ENCODE peak calls at places on chromosomes 11 and 22, in six cellular contexts. O, G, F, L, E and R are unnamed samples.

GRCh38 chr11:130278745-130279144 is 36.0 kb downstream of the ZBTB44 start:
- DNase-seq in O (no peak), G (no peak), F (no peak), L (no peak), E (no peak), R (no peak)

GRCh38 chr11:126834149-126834548 is 166.4 kb downstream of the KIRREL3 start:
- DNase-seq in O (no peak), G (no peak), F (no peak), L (no peak), E (no peak), R (peak; percentile 24)

GRCh38 chr22:18056161-18056666 is 21.6 kb upstream of the PEX26 start:
- DNase-seq in O (no peak), G (peak; percentile 44), F (no peak), L (peak; percentile 57), E (peak; percentile 31), R (peak; percentile 53)

GRCh38 chr11:18280438-18281046 is 14.5 kb downstream of the SAA1 start:
- DNase-seq in O (no peak), G (no peak), F (no peak), L (no peak), E (no peak), R (no peak)

GRCh38 chr11:78419327-78419726 is 1.7 kb upstream of the GAB2 start:
- DNase-seq in O (no peak), G (peak; percentile 21), F (peak; percentile 40), L (peak; percentile 48), E (no peak), R (peak; percentile 80)

GRCh38 chr11:57049749-57050148 is 61.0 kb downstream of the OR5AK2 start:
- DNase-seq in O (no peak), G (no peak), F (no peak), L (no peak), E (no peak), R (no peak)

GRCh38 chr11:57425565-57426438 is 1.1 kb downstream of the SLC43A3 start:
- DNase-seq in O (no peak), G (peak; percentile 72), F (peak; percentile 30), L (peak; percentile 51), E (no peak), R (no peak)

GRCh38 chr11:112513936-112514716 is 253.5 kb upstream of the PLET1 start:
- DNase-seq in O (no peak), G (no peak), F (no peak), L (no peak), E (no peak), R (no peak)

GRCh38 chr11:69654001-69654659 is 13.2 kb downstream of the CCND1 start:
- DNase-seq in O (no peak), G (no peak), F (no peak), L (no peak), E (no peak), R (no peak)

GRCh38 chr11:61833478-61833877 is 5.4 kb downstream of the FADS2 start:
- DNase-seq in O (no peak), G (peak; percentile 42), F (no peak), L (no peak), E (no peak), R (no peak)

GRCh38 chr11:46391186-46391577 is 394 bp downstream of the CHRM4 start:
- DNase-seq in O (no peak), G (no peak), F (no peak), L (no peak), E (peak; percentile 38), R (peak; percentile 39)

GRCh38 chr11:10181811-10182210 is 112.2 kb downstream of the SBF2 start:
- DNase-seq in O (no peak), G (peak; percentile 9), F (no peak), L (no peak), E (no peak), R (no peak)

GRCh38 chr11:66233301-66233700 is 35.1 kb upstream of the RAB1B start:
- DNase-seq in O (no peak), G (no peak), F (no peak), L (no peak), E (no peak), R (no peak)

GRCh38 chr11:124919836-124920755 is 1.0 kb downstream of the HEPN1 start:
- DNase-seq in O (no peak), G (no peak), F (no peak), L (no peak), E (no peak), R (no peak)

GRCh38 chr11:127651888-127652221 is 651.3 kb upstream of the KIRREL3 start:
- DNase-seq in O (no peak), G (no peak), F (no peak), L (no peak), E (no peak), R (no peak)

GRCh38 chr11:20310137-20310536 is 53.4 kb upstream of the HTATIP2 start:
- DNase-seq in O (no peak), G (no peak), F (no peak), L (no peak), E (no peak), R (no peak)

GRCh38 chr22:30325065-30325720 is 1.5 kb downstream of the TBC1D10A start:
- DNase-seq in O (no peak), G (no peak), F (no peak), L (peak; percentile 73), E (peak; percentile 41), R (peak; percentile 79)

GRCh38 chr11:96864998-96865397 is 475.2 kb downstream of the JRKL start:
- DNase-seq in O (no peak), G (no peak), F (no peak), L (no peak), E (no peak), R (no peak)

GRCh38 chr22:26610983-26611382 is 6.8 kb downstream of the CRYBB1 start:
- DNase-seq in O (no peak), G (peak; percentile 22), F (no peak), L (no peak), E (peak; percentile 35), R (peak; percentile 32)

DNA sequence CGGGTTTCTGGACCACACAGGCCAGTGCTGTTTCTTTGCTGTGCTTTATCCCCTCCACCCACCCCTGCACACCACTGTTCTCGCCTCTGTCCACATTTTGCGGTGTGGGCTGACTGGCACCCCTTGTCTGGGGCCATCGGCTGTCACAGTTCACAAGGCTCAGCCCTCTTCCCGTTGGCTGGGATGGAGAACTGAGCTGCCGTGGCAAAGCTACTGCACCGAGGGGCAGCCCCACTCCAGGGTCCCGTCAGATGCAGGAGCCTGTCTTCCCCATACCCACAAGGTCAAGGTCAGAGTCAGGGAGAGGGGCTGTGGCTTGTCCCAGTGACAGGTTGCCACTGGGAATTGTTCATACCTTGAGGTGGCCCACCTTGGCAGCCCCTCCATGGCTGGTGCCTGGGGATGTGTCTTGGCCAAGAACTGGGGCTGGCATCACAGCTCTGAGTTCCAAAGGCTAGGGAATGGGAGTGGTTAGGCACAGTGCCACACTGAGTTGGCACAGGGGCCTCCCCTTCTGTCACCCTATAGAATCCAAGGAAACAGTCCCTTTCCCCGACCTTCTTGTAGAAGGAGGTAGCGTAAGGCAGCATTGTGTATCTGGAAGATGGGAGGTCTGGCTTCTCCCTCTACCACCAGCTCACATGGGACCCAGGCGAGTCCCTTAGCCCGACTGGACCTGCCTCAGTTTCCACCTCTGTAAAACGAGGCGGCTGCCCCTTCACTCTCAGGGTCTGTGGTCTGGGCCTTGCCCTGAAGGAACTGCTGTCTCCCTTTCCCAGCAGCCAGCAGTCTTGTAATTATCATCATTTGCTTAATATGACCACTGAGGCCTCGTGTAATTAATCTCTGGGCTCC is 3.4 kb downstream of the GRK2 start:
- DNase-seq in O (no peak), G (no peak), F (no peak), L (peak; percentile 73), E (no peak), R (no peak)
- TF ChIP-seq POLR2A in O (no peak), G (no peak), F (no peak), L (no peak), E (no peak), R (no peak)

GRCh38 chr22:20243545-20244249 is 24.4 kb downstream of the RTN4R start:
- DNase-seq in O (peak; percentile 66), G (no peak), F (no peak), L (peak; percentile 49), E (peak; percentile 89), R (peak; percentile 96)
- TF ChIP-seq POLR2A in O (no peak), G (no peak), F (no peak), L (no peak), E (no peak), R (peak; percentile 39)

DNA sequence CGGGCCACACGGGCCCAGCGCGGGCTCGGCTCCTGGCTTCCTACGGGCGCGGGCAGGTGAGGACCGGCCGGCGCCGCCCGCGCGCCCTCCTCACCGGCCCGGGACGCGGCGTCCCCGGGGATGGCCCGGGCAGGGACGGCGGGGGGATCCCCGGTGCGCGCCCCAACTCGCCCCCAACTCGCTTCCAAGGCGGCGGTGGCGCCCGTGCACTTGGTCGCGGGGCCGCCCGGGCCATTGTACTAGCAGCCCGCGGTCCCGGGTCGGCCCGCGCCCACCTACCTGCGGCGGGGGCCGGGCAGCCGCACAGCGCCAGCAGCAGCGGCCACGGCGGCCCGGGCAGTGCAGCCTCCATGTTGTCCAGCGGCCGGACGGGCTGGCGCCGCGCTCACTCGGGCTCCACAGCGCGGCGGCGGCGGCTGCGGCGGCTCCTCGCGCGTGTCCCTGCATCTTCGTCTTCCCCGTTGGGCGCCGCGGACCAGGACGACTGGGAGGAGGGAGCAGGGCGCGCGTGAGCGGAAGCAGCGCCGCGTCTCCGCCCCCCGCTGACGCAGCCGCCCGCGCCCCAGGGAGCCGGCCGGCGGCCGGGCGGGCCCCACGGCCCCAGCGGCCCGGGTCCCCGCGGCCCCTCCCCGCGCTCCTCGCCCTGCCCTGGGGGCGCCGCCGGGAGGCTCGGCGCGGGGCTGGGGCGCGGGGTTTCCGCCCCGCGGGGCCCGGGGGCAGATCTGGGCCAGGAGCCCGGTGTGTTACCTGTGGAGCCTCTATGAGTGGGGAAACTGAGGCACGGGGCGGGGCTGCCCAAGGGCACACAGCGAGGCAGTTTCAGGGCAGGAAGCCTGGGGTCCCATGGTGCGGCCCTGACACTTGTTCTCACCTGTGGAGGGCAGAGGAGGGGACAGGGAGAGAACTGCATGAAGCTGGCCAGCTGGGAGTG is 159.3 kb upstream of the GRK3 start:
- DNase-seq in O (peak; percentile 81), G (peak; percentile 84), F (peak; percentile 44), L (peak; percentile 86), E (peak; percentile 83), R (peak; percentile 67)
- TF ChIP-seq POLR2A in O (no peak), G (peak; percentile 46), F (peak; percentile 78), L (peak; percentile 41), E (no peak), R (peak; percentile 58)

GRCh38 chr22:40178417-40179409 is 988 bp downstream of the TNRC6B start:
- DNase-seq in O (no peak), G (peak; percentile 69), F (no peak), L (peak; percentile 37), E (no peak), R (no peak)
- TF ChIP-seq POLR2A in O (no peak), G (no peak), F (no peak), L (no peak), E (no peak), R (no peak)